ENCODE peak calls at places on chromosomes 12 and 14, in five cellular contexts. One of them, this sample, is unnamed.

GRCh38 chr12:9796916-9797315 is 30.4 kb upstream of the KLRF1 start:
- DNase-seq in Right ventricle myocardium inferior: no peak
- DNase-seq in fibroblast of the conjunctiva: no peak
- DNase-seq in activated T-cell treated with anti-CD3 and anti-CD28 coated beads, Interleukin-2, amount 50 U/mL, for 4 hours: no peak
- DNase-seq in ovary: no peak
- DNase-seq in this sample: no peak

GRCh38 chr12:19474147-19474546 is 34.9 kb downstream of the AEBP2 start:
- DNase-seq in Right ventricle myocardium inferior: no peak
- DNase-seq in fibroblast of the conjunctiva: no peak
- DNase-seq in activated T-cell treated with anti-CD3 and anti-CD28 coated beads, Interleukin-2, amount 50 U/mL, for 4 hours: no peak
- DNase-seq in ovary: no peak
- DNase-seq in this sample: no peak

GRCh38 chr12:5648692-5649338 is 216.9 kb downstream of the NTF3 start:
- DNase-seq in Right ventricle myocardium inferior: no peak
- DNase-seq in fibroblast of the conjunctiva: no peak
- DNase-seq in activated T-cell treated with anti-CD3 and anti-CD28 coated beads, Interleukin-2, amount 50 U/mL, for 4 hours: no peak
- DNase-seq in ovary: no peak
- DNase-seq in this sample: no peak

GRCh38 chr12:8697120-8697475 is 693 bp upstream of the RIMKLB start:
- DNase-seq in Right ventricle myocardium inferior: no peak
- DNase-seq in fibroblast of the conjunctiva: no peak
- DNase-seq in activated T-cell treated with anti-CD3 and anti-CD28 coated beads, Interleukin-2, amount 50 U/mL, for 4 hours: no peak
- DNase-seq in ovary: peak
- DNase-seq in this sample: no peak

GRCh38 chr14:103731481-103731880 is 15.9 kb downstream of the ZFYVE21 start:
- DNase-seq in Right ventricle myocardium inferior: peak
- DNase-seq in fibroblast of the conjunctiva: no peak
- DNase-seq in activated T-cell treated with anti-CD3 and anti-CD28 coated beads, Interleukin-2, amount 50 U/mL, for 4 hours: no peak
- DNase-seq in ovary: no peak
- DNase-seq in this sample: no peak

GRCh38 chr12:33988888-33989287 is 33.4 kb upstream of the ALG10 start:
- DNase-seq in Right ventricle myocardium inferior: no peak
- DNase-seq in fibroblast of the conjunctiva: no peak
- DNase-seq in activated T-cell treated with anti-CD3 and anti-CD28 coated beads, Interleukin-2, amount 50 U/mL, for 4 hours: no peak
- DNase-seq in ovary: no peak
- DNase-seq in this sample: no peak

GRCh38 chr14:20435454-20436362 is at the start of gene KLHL33:
- DNase-seq in Right ventricle myocardium inferior: no peak
- DNase-seq in fibroblast of the conjunctiva: no peak
- DNase-seq in activated T-cell treated with anti-CD3 and anti-CD28 coated beads, Interleukin-2, amount 50 U/mL, for 4 hours: no peak
- DNase-seq in ovary: no peak
- DNase-seq in this sample: no peak

GRCh38 chr14:74574706-74575105 is 37.3 kb downstream of the LTBP2 start:
- DNase-seq in Right ventricle myocardium inferior: no peak
- DNase-seq in fibroblast of the conjunctiva: no peak
- DNase-seq in activated T-cell treated with anti-CD3 and anti-CD28 coated beads, Interleukin-2, amount 50 U/mL, for 4 hours: no peak
- DNase-seq in ovary: no peak
- DNase-seq in this sample: no peak

GRCh38 chr12:51823875-51824565 is 24.5 kb downstream of the FIGNL2 start:
- DNase-seq in Right ventricle myocardium inferior: no peak
- DNase-seq in fibroblast of the conjunctiva: peak
- DNase-seq in activated T-cell treated with anti-CD3 and anti-CD28 coated beads, Interleukin-2, amount 50 U/mL, for 4 hours: no peak
- DNase-seq in ovary: no peak
- DNase-seq in this sample: no peak

GRCh38 chr14:25953532-25954144 is 644.2 kb downstream of the NOVA1 start:
- DNase-seq in Right ventricle myocardium inferior: no peak
- DNase-seq in fibroblast of the conjunctiva: peak
- DNase-seq in activated T-cell treated with anti-CD3 and anti-CD28 coated beads, Interleukin-2, amount 50 U/mL, for 4 hours: no peak
- DNase-seq in ovary: peak
- DNase-seq in this sample: no peak

GRCh38 chr12:34526946-34527345 is 504.6 kb downstream of the ALG10 start:
- DNase-seq in Right ventricle myocardium inferior: no peak
- DNase-seq in fibroblast of the conjunctiva: no peak
- DNase-seq in activated T-cell treated with anti-CD3 and anti-CD28 coated beads, Interleukin-2, amount 50 U/mL, for 4 hours: no peak
- DNase-seq in ovary: no peak
- DNase-seq in this sample: no peak

GRCh38 chr14:26398616-26399015 is 199.2 kb downstream of the NOVA1 start:
- DNase-seq in Right ventricle myocardium inferior: no peak
- DNase-seq in fibroblast of the conjunctiva: no peak
- DNase-seq in activated T-cell treated with anti-CD3 and anti-CD28 coated beads, Interleukin-2, amount 50 U/mL, for 4 hours: no peak
- DNase-seq in ovary: no peak
- DNase-seq in this sample: no peak

GRCh38 chr12:64675795-64676194 is 65.5 kb downstream of the RASSF3 start:
- DNase-seq in Right ventricle myocardium inferior: no peak
- DNase-seq in fibroblast of the conjunctiva: no peak
- DNase-seq in activated T-cell treated with anti-CD3 and anti-CD28 coated beads, Interleukin-2, amount 50 U/mL, for 4 hours: no peak
- DNase-seq in ovary: no peak
- DNase-seq in this sample: no peak

GRCh38 chr12:107749094-107749493 is 11.8 kb downstream of the PRDM4 start:
- DNase-seq in Right ventricle myocardium inferior: no peak
- DNase-seq in fibroblast of the conjunctiva: no peak
- DNase-seq in activated T-cell treated with anti-CD3 and anti-CD28 coated beads, Interleukin-2, amount 50 U/mL, for 4 hours: no peak
- DNase-seq in ovary: no peak
- DNase-seq in this sample: no peak

GRCh38 chr12:12926571-12927071 is 25.3 kb downstream of the GPRC5D start:
- DNase-seq in Right ventricle myocardium inferior: no peak
- DNase-seq in fibroblast of the conjunctiva: no peak
- DNase-seq in activated T-cell treated with anti-CD3 and anti-CD28 coated beads, Interleukin-2, amount 50 U/mL, for 4 hours: no peak
- DNase-seq in ovary: no peak
- DNase-seq in this sample: no peak

GRCh38 chr14:96571311-96571710 is 69.1 kb downstream of the PAPOLA start:
- DNase-seq in Right ventricle myocardium inferior: no peak
- DNase-seq in fibroblast of the conjunctiva: no peak
- DNase-seq in activated T-cell treated with anti-CD3 and anti-CD28 coated beads, Interleukin-2, amount 50 U/mL, for 4 hours: no peak
- DNase-seq in ovary: no peak
- DNase-seq in this sample: no peak

GRCh38 chr12:123757555-123757954 is 4.5 kb upstream of the DNAH10 start:
- DNase-seq in Right ventricle myocardium inferior: no peak
- DNase-seq in fibroblast of the conjunctiva: peak
- DNase-seq in activated T-cell treated with anti-CD3 and anti-CD28 coated beads, Interleukin-2, amount 50 U/mL, for 4 hours: no peak
- DNase-seq in ovary: no peak
- DNase-seq in this sample: no peak

GRCh38 chr14:93527076-93527692 is 96.4 kb downstream of the UNC79 start:
- DNase-seq in Right ventricle myocardium inferior: no peak
- DNase-seq in fibroblast of the conjunctiva: no peak
- DNase-seq in activated T-cell treated with anti-CD3 and anti-CD28 coated beads, Interleukin-2, amount 50 U/mL, for 4 hours: no peak
- DNase-seq in ovary: no peak
- DNase-seq in this sample: no peak

GRCh38 chr12:31773223-31773750 is 44.5 kb upstream of the AMN1 start:
- DNase-seq in Right ventricle myocardium inferior: no peak
- DNase-seq in fibroblast of the conjunctiva: no peak
- DNase-seq in activated T-cell treated with anti-CD3 and anti-CD28 coated beads, Interleukin-2, amount 50 U/mL, for 4 hours: no peak
- DNase-seq in ovary: no peak
- DNase-seq in this sample: no peak

GRCh38 chr14:89422181-89422951 is 5.3 kb upstream of the FOXN3 start:
- DNase-seq in Right ventricle myocardium inferior: no peak
- DNase-seq in fibroblast of the conjunctiva: no peak
- DNase-seq in activated T-cell treated with anti-CD3 and anti-CD28 coated beads, Interleukin-2, amount 50 U/mL, for 4 hours: peak
- DNase-seq in ovary: no peak
- DNase-seq in this sample: peak

GRCh38 chr14:96901227-96901626 is 104.0 kb downstream of the VRK1 start:
- DNase-seq in Right ventricle myocardium inferior: no peak
- DNase-seq in fibroblast of the conjunctiva: no peak
- DNase-seq in activated T-cell treated with anti-CD3 and anti-CD28 coated beads, Interleukin-2, amount 50 U/mL, for 4 hours: no peak
- DNase-seq in ovary: no peak
- DNase-seq in this sample: no peak

GRCh38 chr12:54141534-54142475 is 47.0 kb downstream of the SMUG1 start:
- DNase-seq in Right ventricle myocardium inferior: no peak
- DNase-seq in fibroblast of the conjunctiva: no peak
- DNase-seq in activated T-cell treated with anti-CD3 and anti-CD28 coated beads, Interleukin-2, amount 50 U/mL, for 4 hours: no peak
- DNase-seq in ovary: no peak
- DNase-seq in this sample: no peak

GRCh38 chr14:85380891-85381290 is 149.1 kb upstream of the FLRT2 start:
- DNase-seq in Right ventricle myocardium inferior: no peak
- DNase-seq in fibroblast of the conjunctiva: peak
- DNase-seq in activated T-cell treated with anti-CD3 and anti-CD28 coated beads, Interleukin-2, amount 50 U/mL, for 4 hours: no peak
- DNase-seq in ovary: no peak
- DNase-seq in this sample: no peak

GRCh38 chr12:89286506-89286905 is 65.8 kb downstream of the DUSP6 start:
- DNase-seq in Right ventricle myocardium inferior: no peak
- DNase-seq in fibroblast of the conjunctiva: no peak
- DNase-seq in activated T-cell treated with anti-CD3 and anti-CD28 coated beads, Interleukin-2, amount 50 U/mL, for 4 hours: no peak
- DNase-seq in ovary: no peak
- DNase-seq in this sample: no peak

GRCh38 chr14:93045965-93046695 is 69.6 kb downstream of the ITPK1 start:
- DNase-seq in Right ventricle myocardium inferior: no peak
- DNase-seq in fibroblast of the conjunctiva: no peak
- DNase-seq in activated T-cell treated with anti-CD3 and anti-CD28 coated beads, Interleukin-2, amount 50 U/mL, for 4 hours: no peak
- DNase-seq in ovary: no peak
- DNase-seq in this sample: no peak

GRCh38 chr12:15601210-15601800 is 187.9 kb downstream of the EPS8 start:
- DNase-seq in Right ventricle myocardium inferior: no peak
- DNase-seq in fibroblast of the conjunctiva: peak
- DNase-seq in activated T-cell treated with anti-CD3 and anti-CD28 coated beads, Interleukin-2, amount 50 U/mL, for 4 hours: no peak
- DNase-seq in ovary: no peak
- DNase-seq in this sample: no peak

GRCh38 chr14:105166571-105167302 is 1.8 kb downstream of the JAG2 start:
- DNase-seq in Right ventricle myocardium inferior: no peak
- DNase-seq in fibroblast of the conjunctiva: no peak
- DNase-seq in activated T-cell treated with anti-CD3 and anti-CD28 coated beads, Interleukin-2, amount 50 U/mL, for 4 hours: no peak
- DNase-seq in ovary: no peak
- DNase-seq in this sample: no peak

GRCh38 chr14:50257728-50258127 is 26.4 kb upstream of the SOS2 start:
- DNase-seq in Right ventricle myocardium inferior: no peak
- DNase-seq in fibroblast of the conjunctiva: no peak
- DNase-seq in activated T-cell treated with anti-CD3 and anti-CD28 coated beads, Interleukin-2, amount 50 U/mL, for 4 hours: no peak
- DNase-seq in ovary: no peak
- DNase-seq in this sample: no peak

GRCh38 chr14:31090872-31091764 is 64.9 kb upstream of the STRN3 start:
- DNase-seq in Right ventricle myocardium inferior: no peak
- DNase-seq in fibroblast of the conjunctiva: peak
- DNase-seq in activated T-cell treated with anti-CD3 and anti-CD28 coated beads, Interleukin-2, amount 50 U/mL, for 4 hours: no peak
- DNase-seq in ovary: peak
- DNase-seq in this sample: no peak

GRCh38 chr12:62050785-62051184 is 209.4 kb upstream of the USP15 start:
- DNase-seq in Right ventricle myocardium inferior: no peak
- DNase-seq in fibroblast of the conjunctiva: no peak
- DNase-seq in activated T-cell treated with anti-CD3 and anti-CD28 coated beads, Interleukin-2, amount 50 U/mL, for 4 hours: no peak
- DNase-seq in ovary: no peak
- DNase-seq in this sample: no peak

GRCh38 chr14:75254901-75255300 is 23.7 kb upstream of the FOS start:
- DNase-seq in Right ventricle myocardium inferior: no peak
- DNase-seq in fibroblast of the conjunctiva: no peak
- DNase-seq in activated T-cell treated with anti-CD3 and anti-CD28 coated beads, Interleukin-2, amount 50 U/mL, for 4 hours: no peak
- DNase-seq in ovary: no peak
- DNase-seq in this sample: no peak

GRCh38 chr14:99479160-99479902 is 1.3 kb downstream of the SETD3 start:
- DNase-seq in Right ventricle myocardium inferior: no peak
- DNase-seq in fibroblast of the conjunctiva: no peak
- DNase-seq in activated T-cell treated with anti-CD3 and anti-CD28 coated beads, Interleukin-2, amount 50 U/mL, for 4 hours: no peak
- DNase-seq in ovary: no peak
- DNase-seq in this sample: no peak

GRCh38 chr14:99333841-99334240 is 61.8 kb upstream of the BCL11B start:
- DNase-seq in Right ventricle myocardium inferior: no peak
- DNase-seq in fibroblast of the conjunctiva: no peak
- DNase-seq in activated T-cell treated with anti-CD3 and anti-CD28 coated beads, Interleukin-2, amount 50 U/mL, for 4 hours: no peak
- DNase-seq in ovary: no peak
- DNase-seq in this sample: no peak

GRCh38 chr12:121949643-121950397 is 31.4 kb downstream of the CFAP251 start:
- DNase-seq in Right ventricle myocardium inferior: no peak
- DNase-seq in fibroblast of the conjunctiva: peak
- DNase-seq in activated T-cell treated with anti-CD3 and anti-CD28 coated beads, Interleukin-2, amount 50 U/mL, for 4 hours: no peak
- DNase-seq in ovary: no peak
- DNase-seq in this sample: no peak

GRCh38 chr12:124750149-124750656 is 113.5 kb downstream of the SCARB1 start:
- DNase-seq in Right ventricle myocardium inferior: peak
- DNase-seq in fibroblast of the conjunctiva: no peak
- DNase-seq in activated T-cell treated with anti-CD3 and anti-CD28 coated beads, Interleukin-2, amount 50 U/mL, for 4 hours: no peak
- DNase-seq in ovary: no peak
- DNase-seq in this sample: no peak

GRCh38 chr12:120115692-120116442 is 686 bp downstream of the RAB35 start:
- DNase-seq in Right ventricle myocardium inferior: peak
- DNase-seq in fibroblast of the conjunctiva: peak
- DNase-seq in activated T-cell treated with anti-CD3 and anti-CD28 coated beads, Interleukin-2, amount 50 U/mL, for 4 hours: no peak
- DNase-seq in ovary: peak
- DNase-seq in this sample: no peak

GRCh38 chr12:123934829-123935228 is 37.8 kb downstream of the CCDC92 start:
- DNase-seq in Right ventricle myocardium inferior: no peak
- DNase-seq in fibroblast of the conjunctiva: no peak
- DNase-seq in activated T-cell treated with anti-CD3 and anti-CD28 coated beads, Interleukin-2, amount 50 U/mL, for 4 hours: no peak
- DNase-seq in ovary: no peak
- DNase-seq in this sample: no peak

This sample was measured in activated naive CD4-positive, alpha-beta T cell treated with anti-CD3 and anti-CD28 coated beads, Interleukin-2, amount 50 U/mL, for 16 hours.